ENCODE peak calls at places on chromosomes 6 and 20, in nine cellular contexts. C is lung, U is fibroblast of lung, F is AG04450, H is choroid plexus epithelial cell, V is heart right ventricle, X is tibial nerve, I is stomach, J is foreskin fibroblast. N is an unnamed sample.

GRCh38 chr6:112216699-112217551 is 37.4 kb downstream of the LAMA4 start:
- DNase-seq in U (peak), I (no peak), F (peak), H (peak), X (no peak), J (peak), V (no peak), C (no peak), N (peak)

GRCh38 chr6:169167581-169168301 is 85.9 kb downstream of the THBS2 start:
- DNase-seq in H (peak), V (peak), C (no peak), U (peak), I (peak), J (peak), X (no peak), F (peak), N (peak)

GRCh38 chr20:31570735-31571617 is 34.1 kb upstream of the ID1 start:
- DNase-seq in V (no peak), I (no peak), U (no peak), J (peak), C (no peak), F (no peak), X (peak), H (no peak), N (no peak)

GRCh38 chr6:150925655-150925928 is 60.1 kb downstream of the MTHFD1L start:
- DNase-seq in J (peak), I (no peak), C (no peak), V (no peak), U (no peak), X (no peak), H (peak), F (no peak), N (no peak)

GRCh38 chr6:112153926-112154621 is 66.7 kb downstream of the FAM229B start:
- DNase-seq in C (no peak), H (peak), J (peak), U (peak), V (no peak), X (no peak), F (no peak), I (no peak), N (peak)

GRCh38 chr6:83221886-83222479 is 28.8 kb downstream of the RWDD2A start:
- DNase-seq in H (peak), F (no peak), V (no peak), I (no peak), X (no peak), C (no peak), J (peak), U (peak), N (peak)

GRCh38 chr6:156279306-156279969 is 497.7 kb upstream of the ARID1B start:
- DNase-seq in V (no peak), X (no peak), H (no peak), I (no peak), J (no peak), U (no peak), C (no peak), F (no peak), N (no peak)

GRCh38 chr20:25081065-25081729 is 744 bp downstream of the VSX1 start:
- DNase-seq in U (no peak), V (no peak), F (no peak), H (no peak), J (peak), I (peak), C (no peak), X (no peak), N (no peak)

GRCh38 chr6:50819527-50819905 is 845 bp downstream of the TFAP2B start:
- DNase-seq in I (no peak), X (no peak), C (no peak), F (no peak), U (no peak), V (no peak), H (peak), J (peak), N (no peak)

GRCh38 chr6:108596947-108597346 is 36.2 kb downstream of the FOXO3 start:
- DNase-seq in I (no peak), U (no peak), X (no peak), F (no peak), H (no peak), V (no peak), J (no peak), C (no peak), N (no peak)

GRCh38 chr6:158564243-158565121 is 4.6 kb downstream of the TMEM181 start:
- DNase-seq in H (no peak), F (no peak), C (no peak), U (no peak), V (no peak), I (no peak), J (no peak), X (no peak), N (no peak)

GRCh38 chr6:158567152-158567551 is 7.3 kb downstream of the TMEM181 start:
- DNase-seq in J (no peak), U (no peak), F (no peak), H (no peak), I (no peak), C (no peak), X (no peak), V (no peak), N (no peak)

GRCh38 chr6:158565122-158565429 is 5.2 kb downstream of the TMEM181 start:
- DNase-seq in X (no peak), H (no peak), F (no peak), J (no peak), I (no peak), C (no peak), U (no peak), V (no peak), N (no peak)

GRCh38 chr6:158566207-158566818 is 6.4 kb downstream of the TMEM181 start:
- DNase-seq in H (no peak), C (no peak), V (no peak), X (no peak), F (no peak), J (no peak), I (no peak), U (no peak), N (no peak)

GRCh38 chr6:158565482-158566040 is 5.7 kb downstream of the TMEM181 start:
- DNase-seq in U (no peak), F (no peak), H (no peak), I (no peak), V (no peak), J (no peak), X (no peak), C (no peak), N (no peak)
- TF ChIP-seq CTCF in U (no peak), F (no peak), H (peak), I (no peak), V (no peak), J (no peak), X (no peak), C (no peak), N (peak)

GRCh38 chr20:20404546-20405092 is 36.7 kb downstream of the INSM1 start:
- DNase-seq in J (no peak), U (no peak), V (no peak), C (no peak), I (no peak), X (no peak), H (no peak), F (no peak), N (no peak)
- H3K4me3 ChIP-seq in J (no peak), U (no peak), V (no peak), C (no peak), I (no peak), X (no peak), H (no peak), F (no peak), N (no peak)

GRCh38 chr6:135165031-135165430 is 16.1 kb upstream of the MYB start:
- DNase-seq in X (no peak), H (no peak), J (no peak), F (no peak), I (no peak), U (no peak), C (no peak), V (no peak), N (no peak)

GRCh38 chr6:135163440-135163738 is 17.7 kb upstream of the MYB start:
- DNase-seq in C (no peak), U (no peak), H (no peak), J (no peak), I (no peak), F (no peak), V (no peak), X (no peak), N (no peak)

GRCh38 chr6:135161996-135162395 is 19.1 kb upstream of the MYB start:
- DNase-seq in J (no peak), H (no peak), F (no peak), U (no peak), X (no peak), V (no peak), C (no peak), I (no peak), N (no peak)

GRCh38 chr6:135161411-135161810 is 19.7 kb upstream of the MYB start:
- DNase-seq in J (no peak), I (no peak), H (no peak), C (no peak), F (no peak), X (no peak), U (no peak), V (no peak), N (no peak)

DNA sequence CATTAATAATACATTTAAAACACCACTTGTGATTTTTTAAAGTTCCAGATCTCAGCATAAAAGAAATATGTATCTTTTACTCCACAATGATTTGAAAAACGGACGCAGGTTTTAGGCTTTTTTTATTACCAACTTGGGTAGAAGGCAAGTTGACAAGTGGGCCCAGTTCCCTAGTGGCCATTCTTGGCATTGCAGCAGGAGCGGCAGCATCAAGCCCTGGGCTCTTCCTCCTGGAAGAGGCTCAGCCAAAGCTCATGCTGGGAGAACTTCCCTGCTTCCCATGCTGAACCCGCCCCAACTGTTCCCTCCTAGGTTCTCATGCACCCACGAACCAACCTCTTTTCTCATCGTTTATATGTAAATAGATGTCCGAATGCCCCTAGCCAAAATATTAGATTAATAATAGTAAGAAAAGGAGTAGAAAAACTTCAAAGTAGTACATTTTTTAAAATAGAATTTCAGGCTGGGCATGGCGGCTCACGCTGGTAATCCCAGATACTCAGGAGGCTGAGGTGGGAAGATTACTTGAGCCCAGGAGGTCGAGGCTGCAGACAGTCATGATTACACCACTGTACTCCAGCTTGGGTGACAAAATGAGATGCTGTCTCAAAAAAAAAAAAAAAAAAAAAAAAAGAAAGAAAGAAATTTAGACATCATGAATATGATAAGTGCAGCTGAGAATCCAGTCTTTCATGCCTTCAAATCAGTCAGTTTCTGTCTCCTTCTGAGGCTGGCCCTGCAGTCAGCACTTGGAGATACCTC is 18.2 kb upstream of the MYB start:
- DNase-seq in V (no peak), F (no peak), C (no peak), J (peak), H (peak), U (no peak), X (no peak), I (peak), N (peak)
- TF ChIP-seq CTCF in V (peak), F (peak), C (peak), J (peak), H (peak), U (peak), X (peak), I (peak), N (peak)

DNA sequence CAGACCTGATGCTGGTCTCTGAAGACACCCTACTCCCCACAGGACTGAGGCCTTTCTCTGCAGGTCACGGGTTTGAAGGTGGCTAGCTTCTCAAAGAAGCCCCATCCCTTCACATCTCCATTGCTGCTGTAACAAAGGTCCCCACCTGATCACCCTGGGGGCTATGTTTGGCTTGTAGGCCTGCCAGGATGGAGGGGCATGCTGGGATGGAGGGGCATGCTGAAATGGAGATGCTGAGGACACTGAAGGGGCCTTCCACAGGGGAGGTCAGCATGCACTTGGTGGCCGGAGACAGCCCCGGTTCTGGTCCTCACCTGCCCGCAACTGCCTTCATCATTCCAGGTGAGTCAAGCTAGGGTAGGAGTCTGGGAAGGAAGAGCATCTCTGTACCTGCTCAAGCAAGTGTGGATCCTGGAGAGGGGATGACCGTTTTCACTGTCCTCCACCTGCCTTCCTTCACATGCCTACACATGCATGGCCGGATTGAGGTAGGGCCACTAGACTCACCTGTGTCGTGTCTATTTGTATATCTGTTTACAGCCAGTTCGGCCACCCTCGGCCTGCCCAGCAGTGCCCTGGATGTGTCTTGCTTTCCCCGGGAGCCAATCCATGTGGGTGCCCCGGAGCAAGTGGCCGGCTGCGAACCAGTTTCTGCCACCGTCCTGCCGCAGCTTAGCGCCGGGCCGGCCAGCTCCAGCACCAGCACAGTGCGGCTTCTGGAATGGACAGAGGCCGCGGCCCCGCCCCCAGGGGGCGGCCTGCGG is 6.0 kb downstream of the L3MBTL1 start:
- DNase-seq in U (no peak), V (no peak), H (no peak), C (no peak), I (no peak), X (no peak), F (no peak), J (no peak), N (no peak)
- H3K4me3 ChIP-seq in U (peak), V (peak), H (peak), C (peak), I (peak), X (peak), F (peak), J (peak), N (peak)

GRCh38 chr6:160348552-160349441 is 619 bp downstream of the SLC22A3 start:
- DNase-seq in H (peak), V (no peak), I (peak), U (peak), F (no peak), J (peak), C (peak), X (no peak), N (peak)
- TF ChIP-seq CTCF in H (no peak), V (peak), I (peak), U (no peak), F (no peak), J (no peak), C (no peak), X (no peak), N (no peak)

DNA sequence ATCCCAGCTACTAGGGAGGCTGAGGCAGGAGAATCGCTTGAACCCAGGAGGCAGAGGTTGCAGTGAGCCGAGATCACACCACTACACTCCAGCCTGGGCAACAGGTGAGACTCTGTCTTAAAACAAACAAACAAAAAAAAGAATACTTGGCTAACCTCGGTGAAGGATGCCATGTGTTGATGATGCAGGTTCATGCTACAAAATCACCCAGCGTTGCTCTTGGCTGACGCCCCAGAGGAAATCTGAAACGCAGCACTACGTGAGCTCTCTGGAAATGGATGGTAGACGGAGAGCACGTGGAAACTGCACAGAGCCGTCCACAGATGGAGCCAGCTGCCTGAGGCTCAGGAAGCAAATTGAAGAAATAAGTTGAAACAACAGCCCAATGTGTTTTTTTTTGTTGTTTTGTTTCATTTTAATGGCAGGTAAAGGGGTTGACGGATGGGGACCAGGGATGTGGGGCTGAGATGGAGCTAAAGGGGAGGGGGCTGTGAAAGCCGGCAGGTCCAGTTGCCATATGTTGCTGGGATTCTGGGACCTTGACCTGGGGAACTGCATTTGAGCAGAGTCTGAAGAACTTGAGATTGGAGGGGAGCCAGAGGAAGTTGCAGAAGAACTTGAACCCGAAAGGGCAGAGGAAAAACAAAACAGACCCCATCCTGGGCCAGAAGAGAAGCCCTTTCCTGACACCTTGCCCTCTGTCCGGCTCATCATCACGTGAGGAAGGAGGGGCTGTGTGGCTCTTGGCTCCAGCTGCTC is 12.8 kb upstream of the MANBAL start:
- DNase-seq in F (peak), I (peak), U (peak), X (no peak), H (peak), J (peak), V (peak), C (no peak), N (peak)
- H3K4me3 ChIP-seq in F (peak), I (no peak), U (peak), X (no peak), H (no peak), J (no peak), V (no peak), C (no peak), N (no peak)

GRCh38 chr6:18302561-18303439 is 38.5 kb upstream of the DEK start:
- DNase-seq in U (peak), H (peak), X (no peak), V (no peak), I (no peak), J (peak), C (no peak), F (no peak), N (peak)
- TF ChIP-seq CTCF in U (peak), H (peak), X (no peak), V (peak), I (no peak), J (no peak), C (no peak), F (no peak), N (no peak)

DNA sequence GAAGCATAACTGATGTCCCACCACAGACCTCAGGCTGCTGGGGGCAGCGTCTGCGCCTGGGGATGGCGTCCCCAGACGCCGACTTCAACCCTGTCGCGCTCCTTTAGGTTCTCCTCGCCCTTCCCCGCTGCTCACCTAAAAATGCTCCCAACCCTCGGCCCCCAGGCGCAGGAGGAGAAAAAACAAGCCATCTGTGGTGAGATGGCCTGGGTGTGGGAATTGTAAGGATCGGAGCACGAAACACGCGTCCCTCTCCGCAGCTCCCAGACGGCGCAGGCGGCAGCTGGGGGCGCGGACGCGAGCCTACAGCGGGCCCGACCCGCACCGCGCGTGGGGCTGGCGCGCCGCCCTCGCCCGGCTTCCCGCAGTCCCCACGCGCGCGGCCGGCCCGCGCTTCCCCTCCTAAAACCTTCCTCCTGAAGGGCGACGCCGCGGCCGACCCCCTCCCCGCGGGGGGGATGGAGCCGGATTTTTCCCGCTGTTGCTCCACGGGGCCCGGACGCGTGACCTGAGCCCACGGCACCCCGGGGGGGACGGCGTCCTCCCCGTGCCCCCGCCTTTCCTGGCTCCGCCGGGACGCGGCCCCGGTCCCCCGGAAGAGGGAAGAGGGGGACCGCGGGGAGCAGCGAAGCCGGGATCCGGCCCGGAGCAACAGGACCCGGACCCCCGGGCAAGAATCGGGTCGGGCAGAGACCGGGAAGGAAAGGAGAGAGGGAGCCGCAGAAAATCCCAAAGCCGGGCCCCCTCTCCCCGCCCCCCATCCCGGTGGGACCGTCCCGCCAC is 609 bp downstream of the EPB41L2 start:
- DNase-seq in J (peak), C (no peak), U (no peak), I (peak), H (no peak), X (no peak), F (no peak), V (peak), N (peak)
- H3K4me3 ChIP-seq in J (peak), C (peak), U (peak), I (peak), H (peak), X (peak), F (peak), V (peak), N (peak)